ENCODE peak calls at places on chromosome 14, in six cellular contexts. J is neuronal stem cell, Y is mesenchymal stem cell, V is IMR-90, L is mesendoderm, Q is H1. O is an unnamed sample.

GRCh38 chr14:27881646-27882045 is 884.9 kb upstream of the FOXG1 start:
- DNase-seq in J (no peak), Q (no peak), V (no peak), L (peak; percentile 25), Y (no peak), O (no peak)

GRCh38 chr14:65361920-65362319 is 50.6 kb upstream of the FUT8 start:
- DNase-seq in L (no peak), Q (no peak), J (no peak), V (peak; percentile 90), Y (peak; percentile 63), O (no peak)

GRCh38 chr14:59964251-59965007 is 44.5 kb downstream of the LRRC9 start:
- DNase-seq in L (peak; percentile 83), Y (peak; percentile 42), V (peak; percentile 31), J (no peak), Q (no peak), O (no peak)

GRCh38 chr14:100554082-100554677 is 33.0 kb downstream of the BEGAIN start:
- DNase-seq in L (no peak), J (no peak), Q (no peak), V (no peak), Y (no peak), O (peak; percentile 4)

GRCh38 chr14:96627811-96628775 is 125.9 kb downstream of the PAPOLA start:
- DNase-seq in Y (no peak), L (no peak), J (no peak), V (no peak), Q (no peak), O (no peak)

GRCh38 chr14:61290686-61291085 is 9.5 kb upstream of the TMEM30B start:
- DNase-seq in J (no peak), Y (no peak), V (no peak), Q (no peak), L (no peak), O (no peak)

GRCh38 chr14:91358654-91359210 is 58.9 kb downstream of the CCDC88C start:
- DNase-seq in Y (no peak), J (no peak), L (no peak), V (no peak), Q (no peak), O (no peak)

GRCh38 chr14:98954347-98955000 is 317.5 kb downstream of the BCL11B start:
- DNase-seq in L (no peak), V (no peak), Q (no peak), J (no peak), Y (no peak), O (no peak)

GRCh38 chr14:81315344-81315743 is 84.8 kb downstream of the STON2 start:
- DNase-seq in L (peak; percentile 97), V (no peak), Y (no peak), J (peak; percentile 57), Q (peak; percentile 31), O (no peak)

GRCh38 chr14:38961136-38961535 is 141.9 kb downstream of the SEC23A start:
- DNase-seq in V (no peak), L (no peak), Y (peak; percentile 11), J (no peak), Q (no peak), O (no peak)

GRCh38 chr14:101992708-101993107 is 28.3 kb downstream of the DYNC1H1 start:
- DNase-seq in Y (no peak), L (no peak), V (no peak), J (no peak), Q (no peak), O (no peak)

GRCh38 chr14:61484826-61485584 is 163.6 kb downstream of the PRKCH start:
- DNase-seq in V (no peak), Y (no peak), L (no peak), Q (no peak), J (no peak), O (peak; percentile 88)

GRCh38 chr14:72597834-72598233 is 296.1 kb downstream of the DPF3 start:
- DNase-seq in L (no peak), Y (no peak), J (no peak), Q (no peak), V (no peak), O (no peak)

GRCh38 chr14:59333668-59334067 is 131.5 kb downstream of the GPR135 start:
- DNase-seq in J (no peak), V (peak; percentile 95), Y (peak; percentile 98), Q (no peak), L (peak; percentile 69), O (peak; percentile 98)

GRCh38 chr14:102138935-102139247 is 806 bp upstream of the WDR20 start:
- DNase-seq in Y (no peak), V (no peak), Q (no peak), L (no peak), J (no peak), O (peak; percentile 54)

GRCh38 chr14:33686218-33686617 is 264.7 kb downstream of the EGLN3 start:
- DNase-seq in V (peak; percentile 7), Q (no peak), L (no peak), Y (peak; percentile 30), J (no peak), O (no peak)

GRCh38 chr14:32998433-32998832 is 59.8 kb downstream of the NPAS3 start:
- DNase-seq in V (peak; percentile 9), Y (no peak), L (peak; percentile 66), J (no peak), Q (no peak), O (no peak)

GRCh38 chr14:61026523-61026922 is 45.5 kb downstream of the SLC38A6 start:
- DNase-seq in Y (no peak), J (no peak), V (no peak), Q (no peak), L (no peak), O (no peak)

GRCh38 chr14:30114051-30114450 is 186.4 kb upstream of the PRKD1 start:
- DNase-seq in Y (peak; percentile 18), L (no peak), V (peak; percentile 14), Q (no peak), J (no peak), O (peak; percentile 5)

GRCh38 chr14:59688224-59689170 is 111.9 kb upstream of the CCDC175 start:
- DNase-seq in Q (peak; percentile 19), J (peak; percentile 29), Y (peak; percentile 49), V (peak; percentile 53), L (peak; percentile 84), O (peak; percentile 83)

DNA sequence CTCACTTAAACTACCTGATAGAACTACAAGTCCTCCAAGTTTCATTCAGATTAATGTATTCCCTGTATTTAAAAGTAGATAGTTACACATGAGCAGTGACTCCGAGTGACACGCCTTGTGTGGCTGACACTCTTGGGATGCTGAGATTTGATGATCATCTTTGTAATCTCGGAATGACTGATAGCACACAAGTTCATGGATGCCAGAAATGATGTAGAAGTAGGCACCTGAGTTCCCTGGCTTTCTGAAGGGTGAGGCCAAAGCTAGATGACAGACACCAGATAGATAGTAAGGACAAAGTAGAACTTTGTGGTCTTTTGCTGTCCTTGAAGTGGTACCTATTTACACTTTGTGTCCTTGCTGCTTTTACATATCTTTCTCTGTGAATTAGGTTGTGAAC is 491.2 kb downstream of the PCNX1 start:
- DNase-seq in Y (no peak), J (no peak), Q (no peak), V (no peak), L (no peak), O (no peak)
- H3K4me3 ChIP-seq in Y (no peak overlapping the region), J (no peak overlapping the region), Q (no peak overlapping the region), V (no peak overlapping the region), L (no peak overlapping the region), O (no peak overlapping the region)

DNA sequence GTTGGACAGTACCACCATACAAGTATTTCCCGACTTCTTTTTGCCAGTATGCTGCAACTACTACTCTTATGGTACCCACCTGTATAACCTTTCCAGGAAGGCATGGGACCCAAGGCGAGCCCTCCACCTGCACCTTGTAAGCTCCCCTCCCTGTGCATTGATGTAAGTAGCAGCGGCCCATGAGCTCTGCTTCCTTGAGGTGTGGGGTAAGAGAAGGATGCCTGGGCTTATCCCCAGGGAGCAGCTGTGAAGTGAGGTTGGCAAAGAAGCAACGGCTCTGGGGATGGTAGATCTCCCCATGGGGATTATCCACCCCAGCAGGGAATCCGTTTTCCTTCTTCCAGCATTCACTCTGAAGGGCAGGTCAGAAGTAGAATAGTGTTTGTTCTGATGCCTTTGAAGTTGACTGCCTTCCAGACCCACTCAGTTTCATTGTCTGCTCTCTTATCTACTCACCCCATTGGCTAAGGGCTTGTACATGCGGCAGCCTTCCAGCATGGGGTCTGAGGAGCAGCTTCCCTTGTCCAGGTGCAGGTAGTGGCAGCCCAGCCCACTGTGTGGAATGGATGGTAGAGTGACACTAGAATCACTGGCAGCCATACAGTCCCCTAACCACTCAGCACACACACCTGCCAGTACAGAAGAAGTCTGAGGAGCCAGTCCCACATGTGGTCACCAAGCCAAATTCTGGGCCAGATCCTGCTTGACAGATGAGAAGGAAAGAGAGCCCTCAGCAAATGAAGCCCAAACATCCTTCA is 3.4 kb downstream of the CIROP start:
- DNase-seq in Y (no peak), V (no peak), L (peak; percentile 44), J (no peak), Q (no peak), O (no peak)
- H3K18ac ChIP-seq in Y (no peak overlapping the region), V (no peak overlapping the region), L (no peak overlapping the region), J (no peak overlapping the region), Q (no peak overlapping the region), O (no peak overlapping the region)

DNA sequence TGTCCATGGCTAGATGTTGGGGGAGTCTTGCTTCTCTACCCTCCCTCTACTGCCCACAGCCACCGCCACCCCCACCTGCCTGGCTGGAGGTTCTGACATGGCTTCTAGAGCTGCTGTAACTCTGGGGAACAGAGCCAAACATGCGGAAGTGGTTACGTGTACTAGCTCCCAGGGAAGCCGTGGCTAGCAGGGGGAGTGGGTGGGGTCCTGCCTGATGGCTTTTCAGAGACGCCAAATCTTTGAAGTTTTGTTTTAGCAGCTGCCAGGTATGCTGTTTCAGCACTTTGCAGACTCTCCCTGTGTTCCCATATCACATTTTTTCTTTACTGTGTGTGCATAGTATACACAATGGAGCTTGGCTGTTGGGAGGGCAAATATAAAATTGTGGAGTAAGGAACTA is 150.3 kb downstream of the TGFB3 start:
- DNase-seq in L (no peak), J (no peak), V (peak; percentile 76), Y (no peak), Q (no peak), O (no peak)
- H3K4me3 ChIP-seq in L (no peak overlapping the region), J (no peak overlapping the region), V (no peak overlapping the region), Y (peak overlapping the region; percentile 58), Q (no peak overlapping the region), O (no peak overlapping the region)

DNA sequence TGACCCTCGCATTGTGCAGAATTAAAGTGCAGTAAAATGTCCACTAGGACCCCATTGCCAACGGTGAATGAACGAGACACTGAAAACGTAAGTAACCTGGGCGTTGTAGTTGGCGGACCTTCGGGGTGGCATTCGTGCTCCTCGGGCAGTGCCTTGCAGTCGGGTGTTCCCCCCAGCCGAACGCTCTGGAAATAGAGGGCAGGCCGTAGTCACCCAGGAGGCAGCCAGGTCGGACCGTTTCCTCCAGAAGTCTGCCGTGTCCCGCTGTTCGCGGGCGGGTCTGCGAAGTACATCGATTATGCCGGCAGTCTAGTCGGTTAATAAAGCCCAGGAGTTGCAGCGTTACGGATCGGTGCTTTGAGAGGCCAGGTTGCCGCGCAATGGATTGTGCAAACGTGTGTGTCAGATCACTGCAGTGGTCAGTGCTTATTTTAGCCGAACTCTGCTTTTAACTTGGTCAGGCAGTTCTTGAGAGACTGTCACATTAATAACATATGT is 828 bp downstream of the MARK3 start:
- DNase-seq in Y (peak; percentile 63), L (peak; percentile 46), V (peak; percentile 31), J (no peak), Q (no peak), O (peak; percentile 56)
- H3K18ac ChIP-seq in Y (peak overlapping the region; percentile 97), L (peak overlapping the region; percentile 94), V (peak overlapping the region; percentile 37), J (peak overlapping the region; percentile 83), Q (peak overlapping the region; percentile 2), O (peak overlapping the region; percentile 60)

O was measured in trophoblast cell.